ENCODE peak calls at places on chromosomes 7 and 10, in four cellular contexts. Q, X, M and F are unnamed samples.

GRCh38 chr10:8173866-8174243 is 119.4 kb downstream of the GATA3 start:
- DNase-seq in Q (no peak), X (no peak), M (no peak), F (no peak)

GRCh38 chr7:135757719-135758411 is 9.3 kb upstream of the FAM180A start:
- DNase-seq in Q (no peak), X (no peak), M (no peak), F (no peak)

GRCh38 chr10:88926484-88927249 is 25.9 kb downstream of the ACTA2 start:
- DNase-seq in Q (no peak), X (no peak), M (no peak), F (no peak)

GRCh38 chr7:44801890-44802289 is 5.4 kb downstream of the PPIA start:
- DNase-seq in Q (no peak), X (no peak), M (no peak), F (no peak)

GRCh38 chr7:21566094-21566493 is 23.3 kb downstream of the DNAH11 start:
- DNase-seq in Q (peak), X (no peak), M (no peak), F (no peak)

GRCh38 chr7:131692131-131692960 is 135.9 kb upstream of the PODXL start:
- DNase-seq in Q (peak), X (peak), M (no peak), F (peak)

GRCh38 chr10:14550471-14550941 is 219.8 kb upstream of the FRMD4A start:
- DNase-seq in Q (peak), X (peak), M (no peak), F (no peak)

GRCh38 chr7:44101966-44102845 is 1.9 kb upstream of the AEBP1 start:
- DNase-seq in Q (no peak), X (no peak), M (no peak), F (no peak)

GRCh38 chr10:92571649-92572048 is 2.2 kb downstream of the IDE start:
- DNase-seq in Q (no peak), X (no peak), M (no peak), F (no peak)

GRCh38 chr10:43877001-43877400 is 228.3 kb upstream of the ZNF32 start:
- DNase-seq in Q (no peak), X (no peak), M (no peak), F (no peak)

GRCh38 chr7:155408657-155409586 is 49.0 kb upstream of the EN2 start:
- DNase-seq in Q (peak), X (no peak), M (no peak), F (no peak)

GRCh38 chr10:107616463-107617131 is 452.1 kb upstream of the SORCS1 start:
- DNase-seq in Q (no peak), X (no peak), M (no peak), F (no peak)

GRCh38 chr10:32197423-32197822 is 141.2 kb upstream of the KIF5B start:
- DNase-seq in Q (no peak), X (no peak), M (no peak), F (no peak)

GRCh38 chr10:123808286-123808685 is 83.3 kb downstream of the CPXM2 start:
- DNase-seq in Q (no peak), X (no peak), M (no peak), F (no peak)

GRCh38 chr10:35707642-35708425 is 65.7 kb upstream of the FZD8 start:
- DNase-seq in Q (no peak), X (no peak), M (no peak), F (no peak)

GRCh38 chr10:77939561-77940001 is 13.0 kb upstream of the DLG5 start:
- DNase-seq in Q (no peak), X (no peak), M (no peak), F (no peak)

GRCh38 chr10:60382946-60383681 is 6.6 kb downstream of the ANK3 start:
- DNase-seq in Q (no peak), X (peak), M (no peak), F (no peak)

GRCh38 chr7:47787249-47788069 is 160.8 kb downstream of the PKD1L1 start:
- DNase-seq in Q (no peak), X (no peak), M (no peak), F (no peak)

GRCh38 chr10:68406815-68407585 is at the start of gene RUFY2:
- DNase-seq in Q (peak), X (peak), M (peak), F (peak)

GRCh38 chr10:127979566-127979965 is 72.7 kb downstream of the PTPRE start:
- DNase-seq in Q (no peak), X (no peak), M (no peak), F (no peak)

GRCh38 chr7:41448104-41448503 is 254.8 kb downstream of the INHBA start:
- DNase-seq in Q (peak), X (no peak), M (no peak), F (no peak)

GRCh38 chr7:17144313-17144712 is 154.1 kb upstream of the AHR start:
- DNase-seq in Q (no peak), X (peak), M (no peak), F (no peak)

GRCh38 chr7:34066968-34067367 is 161.6 kb downstream of the BMPER start:
- DNase-seq in Q (no peak), X (no peak), M (no peak), F (no peak)

GRCh38 chr7:26440993-26441636 is 149.5 kb downstream of the SNX10 start:
- DNase-seq in Q (peak), X (no peak), M (no peak), F (no peak)

DNA sequence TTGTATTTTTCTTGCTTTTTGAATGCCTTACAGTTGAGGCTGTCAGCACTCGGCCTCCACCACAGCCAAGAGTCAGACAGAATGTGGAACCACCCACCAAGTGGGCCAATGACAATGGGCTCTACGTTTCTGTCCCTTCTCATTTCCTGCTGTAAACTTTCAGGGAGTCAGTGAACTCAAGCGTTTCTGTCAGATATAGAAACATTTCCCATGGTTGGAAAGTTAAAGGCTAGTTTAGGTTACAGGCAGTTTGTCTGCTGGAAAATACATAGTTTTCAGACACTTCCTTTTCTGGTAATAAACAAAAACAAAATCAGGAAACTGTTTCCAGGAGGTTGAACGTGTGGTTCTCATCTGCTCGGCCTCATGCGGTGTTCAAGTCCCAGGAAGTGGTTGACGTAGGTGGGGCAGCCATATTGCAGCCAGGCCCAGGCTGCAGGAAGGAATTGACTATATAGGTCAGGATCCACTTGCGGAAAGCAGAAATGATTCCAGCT is 245.1 kb downstream of the CAMK1D start:
- DNase-seq in Q (no peak), X (no peak), M (no peak), F (no peak)
- TF ChIP-seq PBX3 in Q (no peak), X (no peak), M (no peak), F (no peak)

GRCh38 chr7:65268782-65269149 is 104.9 kb upstream of the ZNF92 start:
- DNase-seq in Q (no peak), X (no peak), M (no peak), F (peak)

GRCh38 chr7:65264258-65264657 is 109.4 kb upstream of the ZNF92 start:
- DNase-seq in Q (no peak), X (no peak), M (no peak), F (no peak)

GRCh38 chr7:65269150-65269856 is 104.4 kb upstream of the ZNF92 start:
- DNase-seq in Q (peak), X (peak), M (peak), F (peak)

DNA sequence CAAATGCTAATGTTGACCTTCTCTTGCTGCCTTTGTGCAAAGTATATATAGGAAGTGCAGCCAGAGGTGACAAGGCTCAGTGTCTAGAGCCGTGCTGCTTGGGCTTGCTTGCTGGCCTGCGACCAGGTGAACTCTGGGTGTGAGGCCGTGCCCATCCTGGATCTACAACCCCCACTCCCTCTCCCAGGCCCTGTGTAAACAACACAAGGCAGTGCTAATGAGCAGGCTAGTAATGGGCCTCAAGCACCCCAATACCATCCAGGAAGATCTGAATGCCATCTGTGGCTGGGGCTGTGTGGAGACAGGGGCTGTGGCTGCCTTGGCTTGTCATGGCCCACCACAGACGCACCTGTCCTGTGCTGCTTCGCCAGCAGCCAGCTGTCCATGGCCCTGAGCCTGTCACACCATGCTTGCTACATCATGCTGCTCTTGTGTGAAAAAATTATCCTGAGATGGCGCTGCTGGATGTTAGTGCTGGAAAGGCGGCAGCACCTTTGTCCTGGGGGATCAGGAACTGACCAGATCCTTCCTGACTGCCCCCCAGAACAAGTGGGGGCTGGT is 107.6 kb upstream of the ZNF92 start:
- DNase-seq in Q (no peak), X (no peak), M (no peak), F (no peak)
- TF ChIP-seq PBX3 in Q (no peak), X (no peak), M (no peak), F (no peak)

GRCh38 chr7:50317221-50317678 is 12.7 kb downstream of the IKZF1 start:
- DNase-seq in Q (no peak), X (no peak), M (no peak), F (no peak)
- TF ChIP-seq PBX3 in Q (no peak), X (no peak), M (no peak), F (no peak)

DNA sequence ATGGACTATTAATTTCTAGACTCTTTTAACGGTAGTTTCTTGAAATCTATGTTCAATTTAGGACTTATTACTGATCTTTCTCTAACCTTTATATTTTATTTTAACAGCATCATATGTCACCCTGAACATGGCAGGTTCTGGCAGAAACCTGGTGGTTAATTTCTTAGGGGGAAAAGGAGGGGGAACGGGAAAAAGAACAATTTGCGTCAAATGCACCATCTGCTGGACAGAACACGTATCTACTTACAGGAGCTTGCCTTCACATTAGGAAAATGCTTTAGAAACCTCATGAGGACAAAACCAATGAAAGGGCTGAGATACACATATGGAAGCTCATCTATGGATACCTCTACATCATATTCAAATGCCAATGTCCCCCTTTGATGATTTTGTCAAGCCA is 171.3 kb downstream of the GRM3 start:
- DNase-seq in Q (peak), X (peak), M (no peak), F (peak)
- TF ChIP-seq PBX3 in Q (no peak), X (no peak), M (no peak), F (no peak)

DNA sequence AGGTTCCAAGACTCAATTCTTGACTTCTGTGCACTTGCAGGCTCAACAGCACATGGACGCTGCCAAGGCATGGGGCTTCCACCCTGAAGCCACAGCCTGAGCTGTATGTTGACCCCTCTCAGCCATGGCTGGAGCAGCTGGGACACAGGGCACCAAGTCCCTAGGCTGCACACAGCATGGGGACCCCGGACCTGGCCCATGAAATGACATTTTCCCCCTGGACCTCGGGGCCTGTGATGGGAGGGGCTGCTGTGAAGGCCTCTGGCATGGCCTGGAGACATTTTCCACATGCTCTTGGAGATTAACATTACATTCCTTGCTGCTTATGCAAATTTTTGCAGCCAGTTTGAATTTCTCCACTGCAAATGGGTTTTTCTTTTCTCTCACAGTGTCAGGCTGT is 463.6 kb downstream of the ZWINT start:
- DNase-seq in Q (no peak), X (no peak), M (no peak), F (no peak)
- TF ChIP-seq PBX3 in Q (no peak), X (no peak), M (no peak), F (no peak)

DNA sequence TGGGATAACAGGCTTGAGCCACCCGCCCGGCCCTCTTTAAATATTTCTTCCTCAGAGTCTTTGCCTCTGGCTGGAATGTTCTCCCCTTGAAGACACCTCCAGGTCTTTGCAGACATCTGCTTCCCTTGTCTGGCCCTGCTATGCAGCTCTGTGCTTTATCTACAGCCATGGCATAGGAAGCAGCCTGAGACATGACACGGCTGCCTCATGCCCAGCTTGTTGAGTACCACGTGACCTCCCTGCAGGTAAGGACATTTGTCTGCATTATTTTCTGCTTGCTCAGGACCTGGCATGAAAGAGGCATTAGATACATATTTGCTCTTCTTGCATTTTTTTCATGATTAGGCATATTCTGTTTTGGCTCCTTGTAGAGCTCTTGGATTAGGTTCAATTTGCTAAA is 113.8 kb upstream of the KLF6 start:
- DNase-seq in Q (peak), X (peak), M (no peak), F (no peak)
- TF ChIP-seq PBX3 in Q (no peak), X (no peak), M (no peak), F (no peak)

GRCh38 chr10:103668351-103669242 is 175.1 kb downstream of the NEURL1 start:
- DNase-seq in Q (no peak), X (no peak), M (no peak), F (no peak)
- TF ChIP-seq PBX3 in Q (no peak), X (no peak), M (no peak), F (no peak)

DNA sequence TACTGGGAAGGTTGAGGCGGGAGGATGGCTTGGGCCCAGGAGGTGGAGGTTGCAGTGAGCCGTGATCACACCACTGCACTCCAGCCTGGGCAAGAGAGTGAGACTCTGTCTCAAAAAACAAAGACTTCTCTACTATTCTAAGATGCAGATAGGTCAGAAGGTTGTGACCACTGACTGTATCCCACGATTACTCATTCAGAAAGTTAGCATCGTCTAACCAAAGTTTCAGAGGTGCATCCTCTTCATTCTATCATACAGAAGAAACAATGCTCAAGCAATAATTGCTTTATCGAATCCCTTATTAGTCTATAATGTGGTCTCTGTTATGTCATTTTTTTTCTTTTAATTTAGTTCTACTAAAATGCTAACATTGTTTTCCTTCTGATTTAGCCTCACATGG is 348.7 kb upstream of the LRGUK start:
- DNase-seq in Q (no peak), X (no peak), M (peak), F (no peak)
- TF ChIP-seq PBX3 in Q (no peak), X (no peak), M (no peak), F (no peak)

GRCh38 chr7:5420841-5421625 is 2.6 kb downstream of the TNRC18 start:
- DNase-seq in Q (no peak), X (no peak), M (no peak), F (peak)
- TF ChIP-seq PBX3 in Q (no peak), X (no peak), M (no peak), F (no peak)